ENCODE peak calls at places on chromosomes 11 and 22, in six cellular contexts. A is fibroblast of lung, R is lung, J is HL-60, X is IMR-90, U is K562. Z is an unnamed sample.
A peak's percentile ranks its signal among the peaks of the same experiment; 100 is the strongest.

GRCh38 chr11:133966924-133967598 is 10.3 kb upstream of the IGSF9B start:
- DNase-seq in X (no peak), U (peak; percentile 41), A (no peak), J (no peak), R (no peak), Z (no peak)

GRCh38 chr22:36363378-36363931 is 24.3 kb downstream of the MYH9 start:
- DNase-seq in U (no peak), J (no peak), R (no peak), X (no peak), A (no peak), Z (no peak)

GRCh38 chr11:4539603-4540219 is 5.3 kb upstream of the OR52M1 start:
- DNase-seq in X (peak; percentile 29), J (peak; percentile 58), U (peak; percentile 63), A (peak; percentile 31), R (peak; percentile 39), Z (no peak)

GRCh38 chr11:82326853-82327252 is 406.8 kb downstream of the FAM181B start:
- DNase-seq in A (no peak), R (no peak), U (no peak), J (no peak), X (no peak), Z (no peak)

GRCh38 chr22:24925586-24926427 is 20.7 kb downstream of the LHFPL7 start:
- DNase-seq in R (no peak), X (no peak), A (no peak), J (no peak), U (no peak), Z (no peak)

GRCh38 chr11:72821221-72821919 is 7.2 kb downstream of the ATG16L2 start:
- DNase-seq in A (no peak), U (no peak), R (no peak), J (no peak), X (no peak), Z (no peak)

GRCh38 chr11:31355131-31355530 is 14.4 kb downstream of the DCDC1 start:
- DNase-seq in R (no peak), U (no peak), J (no peak), X (peak; percentile 20), A (peak; percentile 12), Z (no peak)

GRCh38 chr11:75867778-75868374 is 52.9 kb downstream of the UVRAG start:
- DNase-seq in U (peak; percentile 50), R (peak; percentile 47), X (peak; percentile 62), A (peak; percentile 72), J (peak; percentile 35), Z (no peak)

GRCh38 chr11:57567210-57567511 is 311 bp downstream of the UBE2L6 start:
- DNase-seq in U (no peak), X (peak; percentile 13), A (no peak), R (no peak), J (no peak), Z (no peak)

GRCh38 chr11:57566035-57566504 is 1.4 kb downstream of the UBE2L6 start:
- DNase-seq in J (peak; percentile 29), R (no peak), X (peak; percentile 63), U (no peak), A (peak; percentile 65), Z (no peak)

GRCh38 chr11:57566564-57567209 is 785 bp downstream of the UBE2L6 start:
- DNase-seq in X (no peak), R (no peak), J (no peak), A (peak; percentile 3), U (no peak), Z (no peak)

GRCh38 chr11:57568330-57568766 is 876 bp upstream of the UBE2L6 start:
- DNase-seq in J (peak; percentile 78), U (no peak), X (peak; percentile 67), R (peak; percentile 85), A (peak; percentile 79), Z (no peak)

DNA sequence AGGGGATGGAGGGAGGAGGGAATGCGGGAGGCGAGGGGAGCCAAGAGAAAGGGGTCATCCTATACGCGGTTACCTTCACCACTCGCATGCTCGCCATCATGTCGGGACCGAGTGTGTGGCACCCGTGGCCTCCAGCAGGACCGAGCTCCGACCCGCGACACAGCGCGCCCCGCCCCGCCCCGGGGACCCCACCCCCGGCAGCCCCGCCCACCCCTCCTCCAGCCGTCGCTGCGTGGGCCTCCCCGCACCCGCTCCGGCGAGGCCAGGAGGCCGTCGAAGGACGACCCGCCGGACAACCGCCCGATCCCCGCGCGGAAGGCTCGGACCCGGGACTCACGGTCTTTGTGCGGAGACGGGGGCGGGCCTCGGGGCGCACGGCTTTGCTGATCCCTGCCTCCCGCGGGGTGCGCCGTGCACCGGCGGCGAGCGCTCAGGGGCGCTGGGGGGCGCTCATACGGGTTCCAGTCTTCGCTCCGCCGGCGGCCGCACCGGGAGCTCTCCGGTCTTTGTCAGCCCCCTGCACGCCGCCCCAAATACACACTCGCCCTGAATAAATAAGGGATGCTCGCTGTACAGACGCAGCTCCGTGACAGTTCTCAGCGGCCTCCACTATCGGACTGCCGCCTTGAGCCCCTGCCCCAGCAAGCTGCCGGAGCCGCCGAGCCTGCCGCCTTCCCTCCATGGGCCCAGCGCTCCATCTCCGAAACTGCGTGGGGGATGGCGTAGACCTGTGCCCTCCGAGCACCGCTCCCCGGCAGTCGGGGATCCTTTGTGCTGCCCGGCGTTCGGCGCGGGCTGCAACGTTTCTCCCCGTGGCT is at the start of gene UBE2L6:
- DNase-seq in A (peak; percentile 32), R (peak; percentile 51), J (peak; percentile 42), X (no peak), U (peak; percentile 82), Z (peak; percentile 93)
- TF ChIP-seq CTCF in A (no peak), R (peak; percentile 4), J (no peak), X (peak; percentile 39), U (peak; percentile 59), Z (peak; percentile 95)

GRCh38 chr22:42475122-42475521 is 42.9 kb upstream of the NFAM1 start:
- DNase-seq in X (no peak), J (no peak), U (no peak), A (no peak), R (no peak), Z (no peak)

GRCh38 chr22:42472671-42473070 is 40.5 kb upstream of the NFAM1 start:
- DNase-seq in A (no peak), X (no peak), R (no peak), J (no peak), U (no peak), Z (no peak)

GRCh38 chr22:42468841-42469240 is 36.6 kb upstream of the NFAM1 start:
- DNase-seq in U (no peak), R (no peak), J (no peak), A (no peak), X (peak; percentile 54), Z (no peak)

GRCh38 chr22:42471441-42471840 is 39.2 kb upstream of the NFAM1 start:
- DNase-seq in U (no peak), X (no peak), R (no peak), A (no peak), J (no peak), Z (no peak)

GRCh38 chr22:42473484-42474193 is 41.4 kb upstream of the NFAM1 start:
- DNase-seq in U (peak; percentile 26), A (peak; percentile 70), X (peak; percentile 63), R (no peak), J (peak; percentile 42), Z (no peak)
- TF ChIP-seq CTCF in U (peak; percentile 41), A (peak; percentile 61), X (peak; percentile 66), R (peak; percentile 35), J (peak; percentile 72), Z (peak; percentile 72)

GRCh38 chr22:37594237-37594636 is 14.3 kb upstream of the LGALS2 start:
- DNase-seq in U (no peak), J (no peak), R (no peak), X (no peak), A (no peak), Z (no peak)
- TF ChIP-seq CTCF in U (no peak), J (no peak), R (no peak), X (no peak), A (no peak), Z (no peak)

DNA sequence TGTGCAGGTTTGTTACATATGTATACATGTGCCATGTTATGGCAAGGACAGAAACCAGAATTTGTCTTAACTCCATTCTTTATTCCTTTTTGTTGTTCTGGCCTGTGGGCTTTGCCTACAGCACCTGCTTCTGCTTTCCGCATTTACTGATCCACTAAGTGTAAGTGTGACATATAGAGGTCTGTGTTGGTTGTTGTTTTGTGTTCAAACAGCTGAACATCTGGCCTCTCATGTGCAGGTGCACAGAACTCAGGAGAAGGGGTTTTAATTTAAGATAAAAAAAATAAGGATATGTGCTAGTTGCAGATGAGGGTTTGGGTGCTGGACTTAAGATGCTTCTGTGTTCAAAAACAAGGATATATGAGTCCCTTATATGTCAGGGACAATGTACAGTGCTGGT is 85.8 kb upstream of the RAG2 start:
- DNase-seq in R (no peak), J (no peak), U (no peak), X (no peak), A (no peak), Z (no peak)
- TF ChIP-seq CTCF in R (no peak), J (no peak), U (no peak), X (no peak), A (no peak), Z (no peak)

DNA sequence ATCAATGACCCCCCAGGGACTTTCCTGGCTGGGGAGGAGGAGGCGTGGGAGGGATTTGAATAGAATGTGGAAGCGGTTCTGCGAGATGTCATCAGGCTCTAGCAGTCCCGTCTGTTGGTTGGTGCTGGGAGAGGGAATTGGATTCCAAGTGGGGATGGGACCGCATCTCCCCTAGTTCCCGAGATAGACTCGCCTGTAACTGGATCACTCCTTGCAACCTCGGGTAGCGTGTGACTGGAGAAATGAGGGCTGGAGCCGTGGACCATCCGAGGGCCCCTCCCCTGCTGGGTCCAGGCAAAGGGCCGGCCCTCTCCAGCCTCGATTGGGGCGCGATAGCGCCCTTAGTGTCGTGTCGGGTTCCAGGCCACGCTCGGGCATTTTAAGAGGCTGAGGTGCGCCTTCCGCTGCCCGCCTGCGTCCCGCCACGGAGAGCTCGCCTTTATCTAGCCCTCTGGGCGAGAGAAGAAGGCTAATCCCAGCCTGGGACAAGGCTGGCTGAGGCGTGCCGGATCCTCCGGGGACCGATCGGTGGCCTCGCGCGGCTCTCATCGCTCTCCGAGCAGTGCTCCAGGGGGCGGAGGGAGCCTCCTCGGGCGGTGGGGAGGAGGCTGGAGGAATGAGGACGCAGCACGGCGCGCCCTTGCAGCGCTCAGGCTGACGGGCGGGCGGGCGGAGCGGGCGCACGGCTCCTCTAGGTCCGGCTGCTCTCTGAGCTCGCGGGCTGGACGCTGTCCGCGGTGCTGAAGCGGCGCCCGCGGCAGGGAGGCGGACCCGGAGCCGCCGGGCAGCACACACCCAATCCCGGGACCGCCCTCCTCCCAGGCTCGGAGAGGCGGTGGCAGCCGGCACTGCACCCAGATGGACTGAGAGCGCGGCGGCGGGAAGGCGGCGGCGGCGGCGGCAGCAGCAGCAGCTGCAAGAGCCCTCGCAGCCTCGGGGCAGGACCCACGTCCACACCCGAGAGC is 107.8 kb downstream of the OSBP2 start:
- DNase-seq in J (peak; percentile 69), R (peak; percentile 78), A (peak; percentile 90), X (peak; percentile 90), U (peak; percentile 81), Z (peak; percentile 97)
- TF ChIP-seq CTCF in J (no peak), R (no peak), A (no peak), X (peak; percentile 35), U (peak; percentile 23), Z (peak; percentile 47)

GRCh38 chr22:39559456-39560105 is 11.0 kb upstream of the CACNA1I start:
- DNase-seq in R (no peak), X (no peak), J (no peak), U (peak; percentile 69), A (no peak), Z (no peak)
- TF ChIP-seq CTCF in R (no peak), X (peak; percentile 32), J (peak; percentile 11), U (peak; percentile 65), A (peak; percentile 14), Z (peak; percentile 42)